ENCODE peak calls at places on chromosome 12, in six cellular contexts. M is effector memory CD4-positive, alpha-beta T cell; R is stomach; C is activated T-cell treated with anti-CD3 and anti-CD28 coated beads, Interleukin-2, amount 50 U/mL, for 72 hours; N is stimulated activated CD4-positive, alpha-beta T cell treated with anti-CD3 and anti-CD28 coated beads, Interleukin-2, amount 100 ng/mL, for 48 hours; U is GM10248. P is an unnamed sample.

GRCh38 chr12:27781680-27782079 is 1.6 kb upstream of the MANSC4 start:
- DNase-seq in M (no peak), R (no peak), C (no peak), N (no peak), U (no peak), P (no peak)

GRCh38 chr12:123233505-123234299 is 466 bp downstream of the MTRFR start:
- DNase-seq in M (no peak), R (no peak), C (peak; percentile 10), N (no peak), U (no peak), P (no peak)

GRCh38 chr12:51346581-51346980 is at the start of gene CELA1:
- DNase-seq in M (no peak), R (no peak), C (no peak), N (no peak), U (no peak), P (no peak)

GRCh38 chr12:67096533-67097318 is 172.4 kb upstream of the CAND1 start:
- DNase-seq in M (no peak), R (no peak), C (no peak), N (no peak), U (no peak), P (no peak)

GRCh38 chr12:48815281-48816110 is 2.8 kb upstream of the CACNB3 start:
- DNase-seq in M (no peak), R (peak; percentile 84), C (peak; percentile 31), N (peak; percentile 29), U (peak; percentile 57), P (peak; percentile 87)

GRCh38 chr12:100716949-100717732 is 77.4 kb upstream of the ANO4 start:
- DNase-seq in M (no peak), R (no peak), C (no peak), N (no peak), U (no peak), P (no peak)

GRCh38 chr12:90618606-90619005 is 336.4 kb downstream of the CCER1 start:
- DNase-seq in M (no peak), R (no peak), C (no peak), N (no peak), U (no peak), P (no peak)

GRCh38 chr12:116545936-116546335 is 13.2 kb upstream of the MAP1LC3B2 start:
- DNase-seq in M (no peak), R (no peak), C (no peak), N (no peak), U (no peak), P (no peak)